ENCODE peak calls at places on chromosomes 1 and 21, in nine cellular contexts. H is cardiac muscle cell; Q is type B pancreatic cell; R is germinal center; C is activated CD4-positive, alpha-beta T cell treated with anti-CD3 and anti-CD28 coated beads for 36 hours; B is Right ventricle myocardium superior; U is H9; Y is tibial artery; J is cardiac fibroblast. K is an unnamed sample.

GRCh38 chr1:108142773-108143394 is 57.3 kb downstream of the SLC25A24 start:
- DNase-seq in H (no peak), Q (no peak), R (no peak), C (no peak), B (no peak), U (no peak), Y (no peak), J (peak), K (no peak)

GRCh38 chr1:196732526-196732925 is 42.1 kb upstream of the CFHR3 start:
- DNase-seq in H (no peak), Q (no peak), R (no peak), C (no peak), B (no peak), U (peak), Y (no peak), J (peak), K (no peak)

GRCh38 chr1:37999434-38000232 is 5.7 kb downstream of the FHL3 start:
- DNase-seq in H (no peak), Q (no peak), R (no peak), C (no peak), B (peak), U (peak), Y (peak), J (peak), K (peak)

GRCh38 chr1:85708826-85709222 is 591 bp upstream of the ZNHIT6 start:
- DNase-seq in H (no peak), Q (no peak), R (no peak), C (no peak), B (no peak), U (no peak), Y (no peak), J (no peak), K (no peak)

GRCh38 chr1:225750865-225751824 is 26.5 kb upstream of the SRP9 start:
- DNase-seq in H (no peak), Q (no peak), R (no peak), C (no peak), B (no peak), U (no peak), Y (no peak), J (no peak), K (no peak)

GRCh38 chr1:206908038-206908437 is 10.8 kb downstream of the IL24 start:
- DNase-seq in H (no peak), Q (no peak), R (no peak), C (no peak), B (no peak), U (no peak), Y (no peak), J (no peak), K (no peak)

GRCh38 chr1:53077599-53077965 is 15.6 kb downstream of the PODN start:
- DNase-seq in H (no peak), Q (no peak), R (no peak), C (no peak), B (no peak), U (no peak), Y (no peak), J (no peak), K (no peak)

GRCh38 chr1:220764757-220765156 is 16.6 kb downstream of the MTARC2 start:
- DNase-seq in H (no peak), Q (no peak), R (no peak), C (no peak), B (no peak), U (no peak), Y (no peak), J (no peak), K (no peak)

GRCh38 chr1:205519541-205520131 is 15.2 kb downstream of the CDK18 start:
- DNase-seq in H (no peak), Q (no peak), R (no peak), C (no peak), B (no peak), U (peak), Y (no peak), J (no peak), K (no peak)

GRCh38 chr1:186326009-186326408 is 49.0 kb downstream of the TPR start:
- DNase-seq in H (no peak), Q (no peak), R (no peak), C (no peak), B (no peak), U (no peak), Y (no peak), J (no peak), K (no peak)

GRCh38 chr1:96234299-96234698 is 487.3 kb upstream of the PTBP2 start:
- DNase-seq in H (peak), Q (no peak), R (no peak), C (no peak), B (peak), U (peak), Y (peak), J (peak), K (no peak)

GRCh38 chr1:17768651-17769241 is 13.6 kb downstream of the ACTL8 start:
- DNase-seq in H (no peak), Q (no peak), R (no peak), C (no peak), B (peak), U (no peak), Y (peak), J (peak), K (no peak)

GRCh38 chr21:30256100-30256499 is 26.6 kb downstream of the KRTAP24-1 start:
- DNase-seq in H (no peak), Q (no peak), R (no peak), C (no peak), B (no peak), U (no peak), Y (no peak), J (no peak), K (no peak)

GRCh38 chr1:37465596-37466517 is 8.5 kb upstream of the ZC3H12A start:
- DNase-seq in H (no peak), Q (no peak), R (no peak), C (no peak), B (no peak), U (no peak), Y (no peak), J (peak), K (no peak)

GRCh38 chr21:38989745-38990423 is 184.2 kb downstream of the ETS2 start:
- DNase-seq in H (peak), Q (peak), R (no peak), C (no peak), B (peak), U (no peak), Y (no peak), J (peak), K (no peak)

GRCh38 chr1:110765640-110766335 is 91.0 kb upstream of the KCNA3 start:
- DNase-seq in H (peak), Q (no peak), R (peak), C (peak), B (no peak), U (no peak), Y (no peak), J (peak), K (no peak)

GRCh38 chr1:226135059-226135651 is 51.4 kb downstream of the ACBD3 start:
- DNase-seq in H (no peak), Q (no peak), R (no peak), C (no peak), B (peak), U (no peak), Y (no peak), J (peak), K (no peak)

GRCh38 chr1:91018006-91018405 is 3.8 kb downstream of the ZNF644 start:
- DNase-seq in H (no peak), Q (no peak), R (peak), C (no peak), B (no peak), U (no peak), Y (no peak), J (peak), K (no peak)

GRCh38 chr21:42319368-42319767 is 4.2 kb upstream of the TFF3 start:
- DNase-seq in H (no peak), Q (peak), R (no peak), C (no peak), B (no peak), U (no peak), Y (no peak), J (no peak), K (peak)

GRCh38 chr1:235898126-235898525 is 31.4 kb upstream of the LYST start:
- DNase-seq in H (no peak), Q (no peak), R (no peak), C (no peak), B (no peak), U (no peak), Y (no peak), J (peak), K (no peak)

GRCh38 chr1:167922023-167922422 is 8.1 kb upstream of the ADCY10 start:
- DNase-seq in H (no peak), Q (no peak), R (no peak), C (no peak), B (no peak), U (no peak), Y (no peak), J (peak), K (no peak)

GRCh38 chr1:4745560-4745959 is 91.2 kb downstream of the AJAP1 start:
- DNase-seq in H (no peak), Q (no peak), R (no peak), C (peak), B (no peak), U (peak), Y (no peak), J (no peak), K (no peak)

GRCh38 chr1:74505133-74505532 is 7.3 kb downstream of the LRRC53 start:
- DNase-seq in H (no peak), Q (no peak), R (no peak), C (no peak), B (no peak), U (peak), Y (no peak), J (no peak), K (no peak)

GRCh38 chr1:15799004-15799867 is 8.2 kb downstream of the UQCRHL start:
- DNase-seq in H (no peak), Q (no peak), R (no peak), C (peak), B (peak), U (peak), Y (peak), J (peak), K (peak)

GRCh38 chr1:51989582-51990477 is 670 bp downstream of the RAB3B start:
- DNase-seq in H (no peak), Q (no peak), R (no peak), C (no peak), B (no peak), U (peak), Y (no peak), J (no peak), K (no peak)

GRCh38 chr1:42142894-42143675 is 10.1 kb upstream of the GUCA2B start:
- DNase-seq in H (peak), Q (peak), R (no peak), C (no peak), B (no peak), U (no peak), Y (no peak), J (peak), K (no peak)

GRCh38 chr1:234531181-234532132 is 52.5 kb upstream of the TARBP1 start:
- DNase-seq in H (no peak), Q (no peak), R (no peak), C (no peak), B (peak), U (no peak), Y (peak), J (peak), K (peak)